ENCODE peak calls at places on chromosomes 4 and X, in five cellular contexts. One of them, this sample, is unnamed.

GRCh38 chr4:54593795-54594194 is 64.0 kb upstream of the KIT start:
- DNase-seq in right atrium auricular region: no peak
- DNase-seq in A549: no peak
- DNase-seq in tibial nerve: no peak
- DNase-seq in psoas muscle: no peak
- DNase-seq in this sample: no peak

GRCh38 chrX:132958086-132958703 is at the start of gene HS6ST2:
- DNase-seq in psoas muscle: peak; percentile 18
- DNase-seq in right atrium auricular region: no peak
- DNase-seq in A549: no peak
- DNase-seq in tibial nerve: no peak
- DNase-seq in this sample: no peak

GRCh38 chrX:13110427-13111324 is 66.3 kb upstream of the FAM9C start:
- DNase-seq in A549: peak; percentile 62
- DNase-seq in tibial nerve: peak; percentile 63
- DNase-seq in psoas muscle: peak; percentile 25
- DNase-seq in right atrium auricular region: peak; percentile 85
- DNase-seq in this sample: no peak

GRCh38 chrX:48815266-48815665 is 11.0 kb upstream of the ERAS start:
- DNase-seq in psoas muscle: no peak
- DNase-seq in right atrium auricular region: no peak
- DNase-seq in tibial nerve: no peak
- DNase-seq in A549: no peak
- DNase-seq in this sample: no peak

GRCh38 chr4:123278755-123279154 is 117.8 kb upstream of the SPRY1 start:
- DNase-seq in tibial nerve: no peak
- DNase-seq in right atrium auricular region: no peak
- DNase-seq in A549: no peak
- DNase-seq in psoas muscle: no peak
- DNase-seq in this sample: no peak

GRCh38 chr4:17380347-17380746 is 131.5 kb downstream of the QDPR start:
- DNase-seq in psoas muscle: no peak
- DNase-seq in right atrium auricular region: no peak
- DNase-seq in A549: no peak
- DNase-seq in tibial nerve: no peak
- DNase-seq in this sample: no peak

GRCh38 chr4:4985844-4986243 is 33.4 kb downstream of the CYTL1 start:
- DNase-seq in A549: no peak
- DNase-seq in psoas muscle: no peak
- DNase-seq in tibial nerve: no peak
- DNase-seq in right atrium auricular region: no peak
- DNase-seq in this sample: no peak

GRCh38 chrX:23195097-23195496 is 139.6 kb upstream of the PTCHD1 start:
- DNase-seq in tibial nerve: no peak
- DNase-seq in right atrium auricular region: no peak
- DNase-seq in A549: no peak
- DNase-seq in psoas muscle: no peak
- DNase-seq in this sample: no peak

GRCh38 chr4:25032126-25032525 is 1.4 kb upstream of the LGI2 start:
- DNase-seq in right atrium auricular region: no peak
- DNase-seq in A549: peak; percentile 16
- DNase-seq in tibial nerve: no peak
- DNase-seq in psoas muscle: no peak
- DNase-seq in this sample: no peak

GRCh38 chrX:122835886-122836285 is 348.2 kb upstream of the GRIA3 start:
- DNase-seq in tibial nerve: no peak
- DNase-seq in psoas muscle: no peak
- DNase-seq in right atrium auricular region: no peak
- DNase-seq in A549: no peak
- DNase-seq in this sample: no peak
- TF ChIP-seq CTCF in tibial nerve: no peak
- TF ChIP-seq CTCF in psoas muscle: no peak
- TF ChIP-seq CTCF in right atrium auricular region: no peak
- TF ChIP-seq CTCF in A549: no peak
- TF ChIP-seq CTCF in this sample: no peak

DNA sequence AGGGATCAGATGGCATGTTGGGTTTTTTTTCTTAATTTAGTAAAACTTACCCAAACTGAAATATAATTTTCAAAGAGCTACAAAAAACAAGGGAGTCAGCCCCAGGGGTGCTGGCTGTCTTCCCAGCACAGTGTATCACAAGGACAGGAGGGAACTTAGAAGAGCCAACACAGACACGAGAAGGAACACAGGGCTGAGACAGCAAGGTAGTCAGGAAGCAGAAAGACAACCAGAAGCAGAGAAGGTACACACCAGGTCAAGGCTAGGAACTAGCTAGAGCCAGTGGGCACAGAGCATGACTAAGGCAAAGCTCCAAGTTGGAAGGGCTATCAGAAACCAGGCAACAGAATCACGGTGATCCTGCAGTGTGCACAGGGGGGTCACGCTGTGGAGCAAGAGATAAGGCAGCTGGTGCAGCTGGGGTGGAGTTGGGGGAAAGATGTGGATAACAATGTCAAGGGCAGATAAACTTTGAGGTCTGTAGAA is 168.7 kb downstream of the NR3C2 start:
- DNase-seq in right atrium auricular region: no peak
- DNase-seq in A549: no peak
- DNase-seq in tibial nerve: no peak
- DNase-seq in psoas muscle: no peak
- DNase-seq in this sample: no peak
- H3K4me1 ChIP-seq in right atrium auricular region: no peaks in the 10 kb centered on the region
- H3K4me1 ChIP-seq in A549: no peaks in the 10 kb centered on the region
- H3K4me1 ChIP-seq in tibial nerve: no peaks in the 10 kb centered on the region
- H3K4me1 ChIP-seq in psoas muscle: peaks cover 6% of the 10 kb centered on the region
- H3K4me1 ChIP-seq in this sample: peaks cover 6% of the 10 kb centered on the region

GRCh38 chr4:8547108-8547911 is 32.9 kb upstream of the GPR78 start:
- DNase-seq in tibial nerve: no peak
- DNase-seq in psoas muscle: no peak
- DNase-seq in right atrium auricular region: no peak
- DNase-seq in A549: no peak
- DNase-seq in this sample: peak; percentile 35
- TF ChIP-seq CTCF in tibial nerve: peak; percentile 29
- TF ChIP-seq CTCF in psoas muscle: no peak
- TF ChIP-seq CTCF in right atrium auricular region: peak; percentile 33
- TF ChIP-seq CTCF in A549: no peak
- TF ChIP-seq CTCF in this sample: peak; percentile 37

GRCh38 chrX:108018659-108019381 is 26.0 kb upstream of the VSIG1 start:
- DNase-seq in right atrium auricular region: no peak
- DNase-seq in psoas muscle: no peak
- DNase-seq in tibial nerve: no peak
- DNase-seq in A549: no peak
- DNase-seq in this sample: no peak

GRCh38 chrX:108019382-108019857 is 25.4 kb upstream of the VSIG1 start:
- DNase-seq in right atrium auricular region: no peak
- DNase-seq in tibial nerve: no peak
- DNase-seq in psoas muscle: no peak
- DNase-seq in A549: no peak
- DNase-seq in this sample: no peak

GRCh38 chrX:108025954-108026616 is 18.8 kb upstream of the VSIG1 start:
- DNase-seq in A549: no peak
- DNase-seq in psoas muscle: no peak
- DNase-seq in tibial nerve: no peak
- DNase-seq in right atrium auricular region: no peak
- DNase-seq in this sample: no peak

GRCh38 chrX:108022491-108023089 is 22.3 kb upstream of the VSIG1 start:
- DNase-seq in right atrium auricular region: no peak
- DNase-seq in A549: no peak
- DNase-seq in tibial nerve: no peak
- DNase-seq in psoas muscle: no peak
- DNase-seq in this sample: no peak

GRCh38 chrX:108020631-108021030 is 24.2 kb upstream of the VSIG1 start:
- DNase-seq in right atrium auricular region: no peak
- DNase-seq in tibial nerve: no peak
- DNase-seq in A549: no peak
- DNase-seq in psoas muscle: no peak
- DNase-seq in this sample: no peak
- H3K4me1 ChIP-seq in right atrium auricular region: no peaks in the 10 kb centered on the region
- H3K4me1 ChIP-seq in tibial nerve: no peaks in the 10 kb centered on the region
- H3K4me1 ChIP-seq in A549: no peaks in the 10 kb centered on the region
- H3K4me1 ChIP-seq in psoas muscle: no peaks in the 10 kb centered on the region
- H3K4me1 ChIP-seq in this sample: peaks cover 5% of the 10 kb centered on the region

GRCh38 chr4:95619525-95620443 is 71.0 kb upstream of the UNC5C start:
- DNase-seq in A549: no peak
- DNase-seq in psoas muscle: no peak
- DNase-seq in tibial nerve: no peak
- DNase-seq in right atrium auricular region: no peak
- DNase-seq in this sample: no peak
- TF ChIP-seq CTCF in A549: no peak
- TF ChIP-seq CTCF in psoas muscle: no peak
- TF ChIP-seq CTCF in tibial nerve: no peak
- TF ChIP-seq CTCF in right atrium auricular region: no peak
- TF ChIP-seq CTCF in this sample: no peak

DNA sequence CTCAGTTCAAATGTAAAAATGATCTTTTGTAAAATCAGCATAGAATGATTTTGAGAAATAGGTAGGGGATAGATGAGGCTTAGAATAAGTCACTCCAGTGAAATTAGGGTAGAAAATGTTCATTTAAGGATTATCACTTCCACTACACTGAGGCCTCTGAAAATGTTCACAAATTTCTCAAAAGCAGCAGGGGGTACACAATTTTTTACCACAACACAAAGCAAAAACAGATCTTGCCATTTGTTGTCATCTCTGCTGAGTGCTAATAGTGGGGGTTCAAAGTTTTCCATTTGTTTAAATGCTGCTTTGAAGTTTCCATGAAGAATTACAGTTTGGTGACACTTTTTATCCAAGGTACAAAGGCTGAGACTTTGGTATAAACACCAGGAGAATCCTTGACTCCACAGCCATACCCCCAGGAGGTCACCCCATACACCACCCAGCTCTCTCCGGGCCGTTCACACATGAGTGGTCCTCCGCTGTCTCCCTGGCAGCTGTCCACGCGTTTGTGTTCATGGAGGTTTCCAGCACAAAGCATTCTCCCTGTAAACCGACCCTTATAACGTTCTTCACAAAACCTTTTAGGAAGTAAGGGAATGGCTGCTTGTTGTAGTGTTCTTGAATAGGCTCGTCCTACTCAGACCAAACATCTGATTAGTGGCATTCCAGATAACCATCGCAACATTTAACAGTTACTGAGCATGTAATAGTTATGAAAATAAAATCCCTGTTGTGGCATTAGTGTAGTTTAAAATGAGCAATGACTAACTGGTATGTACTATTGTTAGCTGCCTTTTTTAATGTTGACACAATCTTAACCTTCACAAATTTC is 71.0 kb downstream of the PRSS12 start:
- DNase-seq in A549: no peak
- DNase-seq in psoas muscle: peak; percentile 17
- DNase-seq in tibial nerve: no peak
- DNase-seq in right atrium auricular region: no peak
- DNase-seq in this sample: no peak
- H3K4me1 ChIP-seq in A549: peaks cover 31% of the 10 kb centered on the region
- H3K4me1 ChIP-seq in psoas muscle: peaks cover 22% of the 10 kb centered on the region
- H3K4me1 ChIP-seq in tibial nerve: no peaks in the 10 kb centered on the region
- H3K4me1 ChIP-seq in right atrium auricular region: no peaks in the 10 kb centered on the region
- H3K4me1 ChIP-seq in this sample: peaks cover 37% of the 10 kb centered on the region

GRCh38 chrX:86121916-86122315 is 26.3 kb upstream of the DACH2 start:
- DNase-seq in tibial nerve: no peak
- DNase-seq in right atrium auricular region: no peak
- DNase-seq in A549: no peak
- DNase-seq in psoas muscle: no peak
- DNase-seq in this sample: no peak
- TF ChIP-seq CTCF in tibial nerve: no peak
- TF ChIP-seq CTCF in right atrium auricular region: no peak
- TF ChIP-seq CTCF in A549: no peak
- TF ChIP-seq CTCF in psoas muscle: no peak
- TF ChIP-seq CTCF in this sample: no peak

GRCh38 chr4:93688978-93689377 is 139.6 kb upstream of the ATOH1 start:
- DNase-seq in psoas muscle: no peak
- DNase-seq in A549: no peak
- DNase-seq in right atrium auricular region: no peak
- DNase-seq in tibial nerve: no peak
- DNase-seq in this sample: no peak
- H3K4me1 ChIP-seq in psoas muscle: no peaks in the 10 kb centered on the region
- H3K4me1 ChIP-seq in A549: no peaks in the 10 kb centered on the region
- H3K4me1 ChIP-seq in right atrium auricular region: no peaks in the 10 kb centered on the region
- H3K4me1 ChIP-seq in tibial nerve: no peaks in the 10 kb centered on the region
- H3K4me1 ChIP-seq in this sample: no peaks in the 10 kb centered on the region

GRCh38 chr4:14787894-14788293 is 214.4 kb upstream of the CPEB2 start:
- DNase-seq in right atrium auricular region: no peak
- DNase-seq in A549: no peak
- DNase-seq in tibial nerve: no peak
- DNase-seq in psoas muscle: no peak
- DNase-seq in this sample: no peak
- TF ChIP-seq CTCF in right atrium auricular region: peak; percentile 34
- TF ChIP-seq CTCF in A549: no peak
- TF ChIP-seq CTCF in tibial nerve: no peak
- TF ChIP-seq CTCF in psoas muscle: peak; percentile 10
- TF ChIP-seq CTCF in this sample: peak; percentile 64

This sample was measured in keratinocyte.